ENCODE peak calls at places on chromosomes 12 and 14, in five cellular contexts. K is memory B cell; D is kidney tubule cell; S is activated CD4-positive, CD25-positive, alpha-beta regulatory T cell treated with anti-CD3 and anti-CD28 coated beads, Interleukin-2, amount 50 U/mL, for 16 hours; F is mesendoderm. B is an unnamed sample.

GRCh38 chr12:12527820-12528296 is 34.8 kb downstream of the DUSP16 start:
- DNase-seq in F (peak), K (no peak), S (no peak), D (no peak), B (no peak)

GRCh38 chr12:97292588-97292987 is 170.0 kb upstream of the RMST start:
- DNase-seq in K (no peak), S (no peak), F (no peak), D (no peak), B (no peak)

GRCh38 chr12:59929091-59929490 is 333.3 kb downstream of the SLC16A7 start:
- DNase-seq in D (peak), F (no peak), K (no peak), S (no peak), B (no peak)

GRCh38 chr12:21962821-21963220 is 21.6 kb upstream of the ABCC9 start:
- DNase-seq in K (no peak), F (no peak), D (no peak), S (no peak), B (no peak)

GRCh38 chr12:26845984-26846383 is 13.0 kb upstream of the ITPR2 start:
- DNase-seq in K (no peak), S (no peak), F (peak), D (no peak), B (no peak)

GRCh38 chr14:58131386-58131785 is 20.6 kb downstream of the ARMH4 start:
- DNase-seq in F (peak), K (no peak), S (no peak), D (peak), B (no peak)

GRCh38 chr14:104545151-104545931 is 34.2 kb upstream of the C14orf180 start:
- DNase-seq in K (no peak), D (no peak), F (no peak), S (no peak), B (no peak)

GRCh38 chr14:94412671-94413638 is 24.6 kb upstream of the SERPINA1 start:
- DNase-seq in S (no peak), F (peak), D (peak), K (no peak), B (no peak)

GRCh38 chr12:130523863-130524614 is 186.4 kb downstream of the PIWIL1 start:
- DNase-seq in F (no peak), K (no peak), D (no peak), S (no peak), B (no peak)

GRCh38 chr12:114668905-114669304 is 15.1 kb downstream of the TBX3 start:
- DNase-seq in S (no peak), D (no peak), K (no peak), F (peak), B (no peak)

GRCh38 chr12:3317481-3317815 is 173.6 kb upstream of the PRMT8 start:
- DNase-seq in S (no peak), K (no peak), F (no peak), D (peak), B (no peak)

GRCh38 chr12:117900561-117900960 is 68.2 kb downstream of the KSR2 start:
- DNase-seq in D (peak), S (no peak), K (no peak), F (no peak), B (no peak)

GRCh38 chr12:16063728-16064127 is 152.6 kb downstream of the DERA start:
- DNase-seq in S (no peak), F (no peak), K (no peak), D (peak), B (no peak)

GRCh38 chr12:61536525-61536924 is 723.7 kb upstream of the USP15 start:
- DNase-seq in K (no peak), D (no peak), F (no peak), S (no peak), B (no peak)

GRCh38 chr14:54839681-54840080 is 62.9 kb downstream of the GCH1 start:
- DNase-seq in K (no peak), D (no peak), F (no peak), S (no peak), B (no peak)

B was measured in GM12892.